ENCODE peak calls at places on chromosomes 16 and 17, in seven cellular contexts. V is fibroblast of lung, L is GM23248, W is neural progenitor cell, B is H1, X is endothelial cell of umbilical vein, Z is neuronal stem cell. D is an unnamed sample. For H3K36me3, the result is how much of the 10 kb centered on the place peaks cover.

GRCh38 chr16:9318764-9319163 is 227.3 kb downstream of the HAPSTR1 start:
- DNase-seq in V (no peak), L (no peak), W (no peak), B (no peak), X (no peak), Z (no peak), D (no peak)

GRCh38 chr17:27535975-27536374 is 79.7 kb downstream of the KSR1 start:
- DNase-seq in V (peak), L (peak), W (no peak), B (no peak), X (peak), Z (no peak), D (no peak)

GRCh38 chr17:7884581-7885356 is 3.8 kb upstream of the CHD3 start:
- DNase-seq in V (no peak), L (peak), W (peak), B (no peak), X (no peak), Z (no peak), D (peak)

GRCh38 chr17:6422654-6423241 is 12.2 kb downstream of the AIPL1 start:
- DNase-seq in V (no peak), L (no peak), W (no peak), B (no peak), X (no peak), Z (no peak), D (no peak)

GRCh38 chr16:12057276-12057675 is 80.7 kb downstream of the SNX29 start:
- DNase-seq in V (peak), L (peak), W (no peak), B (no peak), X (no peak), Z (no peak), D (peak)

GRCh38 chr16:1668612-1669319 is 9.3 kb upstream of the JPT2 start:
- DNase-seq in V (no peak), L (no peak), W (no peak), B (no peak), X (no peak), Z (no peak), D (no peak)

GRCh38 chr16:1337486-1337885 is 4.0 kb downstream of the BAIAP3 start:
- DNase-seq in V (no peak), L (no peak), W (peak), B (no peak), X (no peak), Z (no peak), D (no peak)

GRCh38 chr17:80969030-80969673 is 22.5 kb upstream of the CHMP6 start:
- DNase-seq in V (no peak), L (no peak), W (no peak), B (no peak), X (no peak), Z (no peak), D (no peak)

GRCh38 chr17:4725646-4726300 is 5.5 kb upstream of the MED11 start:
- DNase-seq in V (no peak), L (no peak), W (no peak), B (no peak), X (no peak), Z (no peak), D (no peak)

GRCh38 chr17:16470302-16470701 is 21.7 kb downstream of the LRRC75A start:
- DNase-seq in V (no peak), L (no peak), W (no peak), B (no peak), X (peak), Z (no peak), D (no peak)

GRCh38 chr17:74779948-74780400 is 3.8 kb upstream of the NAT9 start:
- DNase-seq in V (no peak), L (no peak), W (no peak), B (no peak), X (no peak), Z (no peak), D (no peak)

GRCh38 chr16:27426423-27427408 is 24.7 kb downstream of the IL21R start:
- DNase-seq in V (peak), L (peak), W (no peak), B (no peak), X (peak), Z (no peak), D (peak)

GRCh38 chr17:78923660-78924453 is 1.3 kb downstream of the TIMP2 start:
- DNase-seq in V (no peak), L (peak), W (peak), B (no peak), X (peak), Z (no peak), D (peak)

GRCh38 chr16:16042076-16042475 is 92.7 kb downstream of the ABCC1 start:
- DNase-seq in V (peak), L (peak), W (no peak), B (no peak), X (peak), Z (no peak), D (peak)

GRCh38 chr16:4416200-4417032 is at the start of gene CORO7:
- DNase-seq in V (peak), L (peak), W (peak), B (no peak), X (peak), Z (peak), D (peak)

GRCh38 chr17:59846391-59847165 is 46.2 kb downstream of the TUBD1 start:
- DNase-seq in V (peak), L (peak), W (no peak), B (no peak), X (peak), Z (no peak), D (peak)

GRCh38 chr17:32496348-32497078 is 9.7 kb downstream of the CDK5R1 start:
- DNase-seq in V (peak), L (peak), W (no peak), B (no peak), X (no peak), Z (no peak), D (peak)

GRCh38 chr17:45708707-45709290 is 75.3 kb upstream of the CRHR1 start:
- DNase-seq in V (no peak), L (no peak), W (no peak), B (no peak), X (no peak), Z (no peak), D (no peak)

GRCh38 chr16:70576431-70577255 is 53.0 kb downstream of the SF3B3 start:
- DNase-seq in V (peak), L (peak), W (no peak), B (no peak), X (peak), Z (no peak), D (peak)

GRCh38 chr16:51630051-51630450 is 479.0 kb upstream of the SALL1 start:
- DNase-seq in V (no peak), L (no peak), W (no peak), B (peak), X (no peak), Z (no peak), D (no peak)
- H3K4me3 ChIP-seq in V (no peak), L (no peak), W (no peak), B (no peak), X (no peak), Z (no peak), D (no peak)

DNA sequence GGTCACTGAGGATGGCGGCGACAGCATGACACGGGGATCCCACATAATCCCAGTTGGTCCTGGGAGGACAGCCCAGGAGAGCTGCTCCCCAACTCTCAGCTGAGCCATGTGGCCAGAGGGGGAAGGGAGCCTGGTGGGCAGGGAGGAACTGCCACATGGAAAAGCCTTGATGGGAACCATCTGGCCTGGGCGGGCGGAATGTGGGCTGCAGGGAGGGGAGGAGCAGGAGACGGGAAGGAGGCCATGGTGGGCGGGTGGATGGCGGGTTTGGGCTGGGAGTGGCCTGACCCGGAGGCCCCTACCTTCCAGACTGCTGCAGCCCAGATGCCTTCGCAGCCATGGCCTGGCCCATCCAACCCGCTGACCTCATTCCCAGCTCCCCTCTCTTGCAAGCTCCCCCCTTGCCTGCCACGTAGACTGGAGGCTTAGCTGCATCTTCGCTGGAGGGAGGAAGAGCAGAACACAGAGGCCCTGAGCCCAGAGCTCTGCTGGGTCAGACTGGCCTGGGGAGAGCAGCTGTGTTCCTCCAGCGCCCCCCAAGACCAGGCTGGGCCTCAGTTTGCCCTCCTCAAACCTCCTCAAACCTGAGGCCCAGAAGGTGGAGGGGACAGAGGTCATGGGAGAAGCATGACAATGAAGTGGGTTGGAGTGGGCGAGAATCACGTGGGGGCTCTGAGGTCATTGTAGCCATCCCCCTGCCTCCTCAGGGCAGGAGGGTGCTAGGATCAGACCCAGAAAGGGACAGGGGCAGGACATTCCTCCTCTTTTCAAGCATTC is 8.2 kb upstream of the COL1A1 start:
- DNase-seq in V (peak), L (peak), W (peak), B (no peak), X (no peak), Z (no peak), D (peak)
- H3K9ac ChIP-seq in V (peak), L (peak), W (no peak), B (no peak), X (no peak), Z (no peak), D (peak)

GRCh38 chr16:71737501-71737900 is 13.0 kb upstream of the PHLPP2 start:
- DNase-seq in V (no peak), L (no peak), W (no peak), B (no peak), X (no peak), Z (no peak), D (no peak)
- H3K36me3 ChIP-seq in V (under half), L (half or more), W (under half), B (under half), X (under half), Z (half or more), D (half or more)

GRCh38 chr17:50347894-50348291 is 2.0 kb downstream of the XYLT2 start:
- DNase-seq in V (no peak), L (no peak), W (no peak), B (no peak), X (no peak), Z (no peak), D (no peak)
- H3K4me3 ChIP-seq in V (no peak), L (peak), W (peak), B (peak), X (no peak), Z (peak), D (peak)

D was measured in adipocyte.